ENCODE peak calls at places on chromosome 18, in five cellular contexts. One of them, this sample, is unnamed.

GRCh38 chr18:21693322-21693721 is 11.3 kb downstream of the ABHD3 start:
- DNase-seq in astrocyte of the spinal cord: no peak
- DNase-seq in ecto neural progenitor cell: no peak
- DNase-seq in GM23248: no peak
- DNase-seq in AG10803: no peak
- DNase-seq in this sample: no peak

GRCh38 chr18:12657048-12657848 is 659 bp downstream of the SPIRE1 start:
- DNase-seq in astrocyte of the spinal cord: peak
- DNase-seq in ecto neural progenitor cell: peak
- DNase-seq in GM23248: peak
- DNase-seq in AG10803: peak
- DNase-seq in this sample: peak

GRCh38 chr18:54240629-54241107 is 16.2 kb upstream of the MBD2 start:
- DNase-seq in astrocyte of the spinal cord: no peak
- DNase-seq in ecto neural progenitor cell: no peak
- DNase-seq in GM23248: no peak
- DNase-seq in AG10803: peak
- DNase-seq in this sample: no peak

GRCh38 chr18:47560693-47561092 is 309.2 kb upstream of the SKOR2 start:
- DNase-seq in astrocyte of the spinal cord: no peak
- DNase-seq in ecto neural progenitor cell: no peak
- DNase-seq in GM23248: no peak
- DNase-seq in AG10803: no peak
- DNase-seq in this sample: no peak

GRCh38 chr18:70377317-70377799 is 88.5 kb downstream of the SOCS6 start:
- DNase-seq in astrocyte of the spinal cord: no peak
- DNase-seq in ecto neural progenitor cell: no peak
- DNase-seq in GM23248: peak
- DNase-seq in AG10803: no peak
- DNase-seq in this sample: no peak

GRCh38 chr18:43805646-43806194 is 528.4 kb upstream of the SYT4 start:
- DNase-seq in astrocyte of the spinal cord: peak
- DNase-seq in ecto neural progenitor cell: no peak
- DNase-seq in GM23248: no peak
- DNase-seq in AG10803: peak
- DNase-seq in this sample: no peak

GRCh38 chr18:56148373-56148772 is 490.0 kb downstream of the TXNL1 start:
- DNase-seq in astrocyte of the spinal cord: peak
- DNase-seq in ecto neural progenitor cell: no peak
- DNase-seq in GM23248: peak
- DNase-seq in AG10803: peak
- DNase-seq in this sample: peak

GRCh38 chr18:26307161-26307773 is 81.0 kb downstream of the TAF4B start:
- DNase-seq in astrocyte of the spinal cord: peak
- DNase-seq in ecto neural progenitor cell: no peak
- DNase-seq in GM23248: peak
- DNase-seq in AG10803: peak
- DNase-seq in this sample: peak

GRCh38 chr18:45009766-45010165 is 329.1 kb downstream of the SETBP1 start:
- DNase-seq in astrocyte of the spinal cord: peak
- DNase-seq in ecto neural progenitor cell: no peak
- DNase-seq in GM23248: no peak
- DNase-seq in AG10803: no peak
- DNase-seq in this sample: no peak

GRCh38 chr18:55432307-55433040 is 155.5 kb downstream of the TCF4 start:
- DNase-seq in astrocyte of the spinal cord: no peak
- DNase-seq in ecto neural progenitor cell: no peak
- DNase-seq in GM23248: no peak
- DNase-seq in AG10803: no peak
- DNase-seq in this sample: no peak

GRCh38 chr18:4352746-4353522 is 102.2 kb downstream of the DLGAP1 start:
- DNase-seq in astrocyte of the spinal cord: no peak
- DNase-seq in ecto neural progenitor cell: no peak
- DNase-seq in GM23248: no peak
- DNase-seq in AG10803: no peak
- DNase-seq in this sample: no peak

GRCh38 chr18:76521367-76521766 is 26.3 kb upstream of the ZNF516 start:
- DNase-seq in astrocyte of the spinal cord: no peak
- DNase-seq in ecto neural progenitor cell: no peak
- DNase-seq in GM23248: no peak
- DNase-seq in AG10803: no peak
- DNase-seq in this sample: no peak

GRCh38 chr18:3226048-3226447 is 6.3 kb upstream of the MYOM1 start:
- DNase-seq in astrocyte of the spinal cord: no peak
- DNase-seq in ecto neural progenitor cell: no peak
- DNase-seq in GM23248: no peak
- DNase-seq in AG10803: no peak
- DNase-seq in this sample: no peak

GRCh38 chr18:58953627-58954026 is 89.0 kb downstream of the ZNF532 start:
- DNase-seq in astrocyte of the spinal cord: no peak
- DNase-seq in ecto neural progenitor cell: no peak
- DNase-seq in GM23248: no peak
- DNase-seq in AG10803: no peak
- DNase-seq in this sample: no peak

GRCh38 chr18:75350440-75350839 is 77.1 kb downstream of the SMIM21 start:
- DNase-seq in astrocyte of the spinal cord: peak
- DNase-seq in ecto neural progenitor cell: no peak
- DNase-seq in GM23248: no peak
- DNase-seq in AG10803: no peak
- DNase-seq in this sample: no peak

GRCh38 chr18:58581265-58581664 is 47.6 kb downstream of the ALPK2 start:
- DNase-seq in astrocyte of the spinal cord: peak
- DNase-seq in ecto neural progenitor cell: no peak
- DNase-seq in GM23248: peak
- DNase-seq in AG10803: peak
- DNase-seq in this sample: peak

GRCh38 chr18:44793186-44793585 is 112.5 kb downstream of the SETBP1 start:
- DNase-seq in astrocyte of the spinal cord: no peak
- DNase-seq in ecto neural progenitor cell: no peak
- DNase-seq in GM23248: no peak
- DNase-seq in AG10803: no peak
- DNase-seq in this sample: no peak

GRCh38 chr18:79345366-79345765 is 50.4 kb upstream of the NFATC1 start:
- DNase-seq in astrocyte of the spinal cord: no peak
- DNase-seq in ecto neural progenitor cell: no peak
- DNase-seq in GM23248: no peak
- DNase-seq in AG10803: no peak
- DNase-seq in this sample: no peak

GRCh38 chr18:67875936-67876335 is 359.4 kb upstream of the DSEL start:
- DNase-seq in astrocyte of the spinal cord: peak
- DNase-seq in ecto neural progenitor cell: no peak
- DNase-seq in GM23248: no peak
- DNase-seq in AG10803: no peak
- DNase-seq in this sample: peak

This sample was measured in IMR-90.